ENCODE peak calls at places on chromosome 4, in six cellular contexts. L is GM12878, E is HepG2, S is SK-N-SH, T is H1, J is GM12891. V is an unnamed sample.

GRCh38 chr4:38924266-38924827 is 56.7 kb downstream of the FAM114A1 start:
- DNase-seq in L (no peak), E (no peak), S (no peak), T (no peak), J (no peak), V (no peak)

GRCh38 chr4:151931563-151931962 is 170.8 kb upstream of the GATB start:
- DNase-seq in L (no peak), E (no peak), S (no peak), T (peak), J (no peak), V (no peak)

GRCh38 chr4:184699941-184700340 is 34.0 kb downstream of the CENPU start:
- DNase-seq in L (no peak), E (no peak), S (no peak), T (no peak), J (no peak), V (no peak)

GRCh38 chr4:58553031-58553430 is 1442.8 kb upstream of the IGFBP7 start:
- DNase-seq in L (no peak), E (no peak), S (no peak), T (no peak), J (no peak), V (no peak)

GRCh38 chr4:185837415-185838103 is 25.6 kb upstream of the SORBS2 start:
- DNase-seq in L (no peak), E (no peak), S (no peak), T (no peak), J (no peak), V (no peak)

GRCh38 chr4:136867465-136867864 is 664.8 kb downstream of the PCDH18 start:
- DNase-seq in L (no peak), E (no peak), S (no peak), T (no peak), J (no peak), V (no peak)

GRCh38 chr4:108336076-108336475 is 167.3 kb upstream of the LEF1 start:
- DNase-seq in L (no peak), E (no peak), S (no peak), T (no peak), J (no peak), V (no peak)

GRCh38 chr4:174461438-174462106 is 60.7 kb downstream of the HPGD start:
- DNase-seq in L (no peak), E (peak), S (no peak), T (no peak), J (no peak), V (no peak)

GRCh38 chr4:152112887-152113286 is 352.1 kb upstream of the GATB start:
- DNase-seq in L (peak), E (no peak), S (no peak), T (no peak), J (no peak), V (no peak)

GRCh38 chr4:56298210-56298609 is 89.1 kb downstream of the AASDH start:
- DNase-seq in L (no peak), E (no peak), S (no peak), T (no peak), J (no peak), V (no peak)

GRCh38 chr4:188735082-188735481 is 595.8 kb downstream of the TRIML1 start:
- DNase-seq in L (no peak), E (no peak), S (no peak), T (no peak), J (no peak), V (no peak)

GRCh38 chr4:13905543-13905942 is 278.0 kb upstream of the BOD1L1 start:
- DNase-seq in L (no peak), E (no peak), S (no peak), T (no peak), J (no peak), V (no peak)

GRCh38 chr4:47623916-47624554 is 139.0 kb downstream of the ATP10D start:
- DNase-seq in L (no peak), E (no peak), S (no peak), T (no peak), J (no peak), V (no peak)

GRCh38 chr4:6991771-6992557 is 51.2 kb upstream of the TADA2B start:
- DNase-seq in L (no peak), E (no peak), S (peak), T (no peak), J (no peak), V (no peak)

GRCh38 chr4:40199179-40199670 is 2.4 kb downstream of the RHOH start:
- DNase-seq in L (no peak), E (no peak), S (no peak), T (no peak), J (no peak), V (no peak)

GRCh38 chr4:143178923-143179322 is 5.8 kb upstream of the USP38 start:
- DNase-seq in L (no peak), E (no peak), S (no peak), T (no peak), J (no peak), V (no peak)

GRCh38 chr4:140136509-140136908 is 17.5 kb downstream of the MAML3 start:
- DNase-seq in L (no peak), E (no peak), S (no peak), T (no peak), J (no peak), V (no peak)

DNA sequence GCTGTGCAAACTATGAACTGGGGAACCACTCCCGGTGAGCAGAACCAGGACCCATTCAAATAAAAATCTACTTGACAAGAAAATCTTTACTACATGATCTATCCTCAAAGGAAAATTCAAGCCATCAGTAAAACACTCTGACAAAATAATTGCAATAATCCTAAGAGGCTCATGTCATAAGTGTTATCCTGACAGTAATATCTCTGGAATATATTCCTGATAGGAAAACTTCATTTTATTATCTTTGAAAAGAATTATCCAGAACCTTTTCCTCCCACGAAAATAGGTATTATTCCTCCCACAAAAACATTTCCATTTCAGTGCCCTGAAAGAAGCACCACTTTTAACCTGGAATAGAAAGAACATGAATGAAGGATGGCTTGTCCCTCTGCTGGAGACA is 357.7 kb upstream of the PCDH7 start:
- DNase-seq in L (no peak), E (no peak), S (no peak), T (no peak), J (no peak), V (no peak)
- TF ChIP-seq POLR2AphosphoS5 in L (no peak), E (no peak), S (no peak), T (no peak), J (no peak), V (no peak)

DNA sequence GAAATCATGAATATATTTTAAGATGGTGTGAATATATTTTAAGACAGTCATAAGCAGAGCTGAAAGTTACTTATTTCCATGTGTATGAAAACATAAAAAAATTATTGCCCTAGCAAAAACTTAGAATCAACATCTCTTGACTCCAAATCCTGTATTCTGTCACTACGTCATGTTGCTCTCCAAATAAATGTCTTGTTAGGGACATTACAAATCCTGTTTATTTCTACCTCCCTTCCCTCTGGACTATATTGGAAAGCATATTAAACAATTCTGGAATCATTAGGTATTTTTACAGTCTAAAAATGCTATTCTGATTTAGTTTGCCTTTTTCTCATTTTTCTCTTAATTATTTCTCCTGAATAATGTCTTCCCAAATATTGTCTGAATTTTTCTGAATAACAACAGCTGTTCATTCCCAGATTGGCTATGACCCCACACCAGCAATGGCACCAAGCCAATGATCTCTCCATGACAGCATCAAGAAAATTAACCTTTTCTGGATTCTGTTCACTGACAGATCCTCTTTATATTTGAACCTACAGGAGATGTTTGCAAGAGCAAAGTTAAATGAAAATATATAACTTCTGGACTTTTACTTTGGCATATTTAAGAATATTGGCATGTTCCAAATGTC is 523.1 kb downstream of the IQCM start:
- DNase-seq in L (no peak), E (no peak), S (no peak), T (no peak), J (no peak), V (no peak)
- TF ChIP-seq TAF1 in L (no peak), E (no peak), S (no peak), T (no peak), J (no peak), V (no peak)

DNA sequence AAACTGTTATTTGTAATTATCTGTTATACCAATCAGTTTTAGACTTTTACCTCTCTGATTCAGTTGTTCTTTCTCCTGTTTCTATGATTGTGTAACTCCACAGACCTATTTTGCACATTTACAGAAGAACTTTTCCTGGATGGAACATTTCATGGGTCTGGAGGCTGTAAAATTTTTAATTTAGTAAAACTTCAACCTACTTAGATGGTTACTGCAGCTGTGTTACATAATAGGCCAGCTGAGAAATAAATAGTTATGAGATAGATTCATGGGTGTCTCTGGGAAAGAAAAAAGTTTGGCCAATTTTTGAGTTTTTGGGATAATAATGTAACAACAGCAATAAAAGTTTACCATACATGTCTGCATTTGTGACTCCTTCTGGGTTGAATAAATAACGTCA is 253.5 kb downstream of the ARHGAP24 start:
- DNase-seq in L (no peak), E (no peak), S (no peak), T (no peak), J (no peak), V (no peak)
- TF ChIP-seq POLR2AphosphoS5 in L (no peak), E (no peak), S (no peak), T (no peak), J (no peak), V (no peak)

GRCh38 chr4:111136438-111136837 is 513.6 kb upstream of the PITX2 start:
- DNase-seq in L (no peak), E (peak), S (no peak), T (no peak), J (no peak), V (no peak)
- TF ChIP-seq TAF1 in L (no peak), E (no peak), S (no peak), T (no peak), J (no peak), V (no peak)

GRCh38 chr4:79585834-79586233 is 177.8 kb upstream of the GK2 start:
- DNase-seq in L (no peak), E (no peak), S (no peak), T (no peak), J (no peak), V (no peak)
- TF ChIP-seq POLR2AphosphoS5 in L (no peak), E (no peak), S (no peak), T (no peak), J (no peak), V (no peak)